ENCODE peak calls at places on chromosome 10, in four cellular contexts. N, K, A and Z are unnamed samples.

GRCh38 chr10:25176421-25176968 is 1.7 kb downstream of the GPR158 start:
- DNase-seq in N (no peak), K (no peak), A (no peak), Z (no peak)

GRCh38 chr10:21496285-21497176 is 29.0 kb downstream of the SKIDA1 start:
- DNase-seq in N (peak), K (peak), A (no peak), Z (peak)

GRCh38 chr10:58773942-58774341 is 261.3 kb downstream of the BICC1 start:
- DNase-seq in N (no peak), K (no peak), A (no peak), Z (no peak)

GRCh38 chr10:46282460-46283216 is 4.2 kb upstream of the ANTXRL start:
- DNase-seq in N (peak), K (peak), A (no peak), Z (peak)

GRCh38 chr10:43573250-43574034 is 974 bp downstream of the ZNF239 start:
- DNase-seq in N (no peak), K (no peak), A (no peak), Z (no peak)

GRCh38 chr10:124236818-124237217 is 143.4 kb upstream of the CHST15 start:
- DNase-seq in N (no peak), K (no peak), A (no peak), Z (no peak)

GRCh38 chr10:89332092-89332633 is 4.4 kb downstream of the IFIT3 start:
- DNase-seq in N (no peak), K (no peak), A (peak), Z (peak)

GRCh38 chr10:82277591-82277990 is 402.6 kb downstream of the NRG3 start:
- DNase-seq in N (no peak), K (no peak), A (no peak), Z (no peak)

GRCh38 chr10:70265032-70265689 is 18.6 kb downstream of the NPFFR1 start:
- DNase-seq in N (peak), K (peak), A (no peak), Z (peak)

GRCh38 chr10:21823617-21824016 is 179.9 kb downstream of the DNAJC1 start:
- DNase-seq in N (no peak), K (no peak), A (no peak), Z (no peak)

GRCh38 chr10:49037187-49037586 is 78.1 kb downstream of the VSTM4 start:
- DNase-seq in N (peak), K (no peak), A (no peak), Z (no peak)

GRCh38 chr10:6928531-6929080 is 348.5 kb upstream of the PRKCQ start:
- DNase-seq in N (no peak), K (no peak), A (no peak), Z (no peak)

GRCh38 chr10:113929522-113929921 is 75.1 kb downstream of the NHLRC2 start:
- DNase-seq in N (no peak), K (no peak), A (no peak), Z (no peak)

GRCh38 chr10:42532996-42533395 is 105.4 kb downstream of the ZNF33B start:
- DNase-seq in N (no peak), K (no peak), A (no peak), Z (no peak)

GRCh38 chr10:131269776-131270460 is 41.6 kb downstream of the TCERG1L start:
- DNase-seq in N (no peak), K (no peak), A (no peak), Z (no peak)

GRCh38 chr10:2207246-2207922 is 470.1 kb upstream of the ADARB2 start:
- DNase-seq in N (peak), K (no peak), A (no peak), Z (no peak)

GRCh38 chr10:47282005-47282656 is 17.9 kb upstream of the GDF10 start:
- DNase-seq in N (no peak), K (peak), A (no peak), Z (no peak)

GRCh38 chr10:131126321-131127121 is 185.0 kb downstream of the TCERG1L start:
- DNase-seq in N (no peak), K (no peak), A (no peak), Z (no peak)

GRCh38 chr10:96401036-96401435 is 42.2 kb upstream of the OPALIN start:
- DNase-seq in N (no peak), K (no peak), A (no peak), Z (no peak)

GRCh38 chr10:70145666-70146488 is 623 bp downstream of the TYSND1 start:
- DNase-seq in N (peak), K (peak), A (no peak), Z (peak)

GRCh38 chr10:91610444-91610843 is 22.4 kb downstream of the PPP1R3C start:
- DNase-seq in N (no peak), K (peak), A (no peak), Z (no peak)

GRCh38 chr10:49417311-49418052 is 21.6 kb upstream of the DRGX start:
- DNase-seq in N (no peak), K (no peak), A (no peak), Z (no peak)

GRCh38 chr10:119806334-119807130 is 66.1 kb downstream of the MCMBP start:
- DNase-seq in N (no peak), K (no peak), A (no peak), Z (no peak)

GRCh38 chr10:624312-624604 is 65.2 kb downstream of the DIP2C start:
- DNase-seq in N (no peak), K (no peak), A (no peak), Z (no peak)

GRCh38 chr10:131207584-131208532 is 103.7 kb downstream of the TCERG1L start:
- DNase-seq in N (no peak), K (peak), A (no peak), Z (no peak)

GRCh38 chr10:131870411-131870810 is 30.4 kb upstream of the PPP2R2D start:
- DNase-seq in N (no peak), K (no peak), A (no peak), Z (no peak)

GRCh38 chr10:120989279-120989678 is 138.1 kb downstream of the WDR11 start:
- DNase-seq in N (no peak), K (no peak), A (no peak), Z (no peak)

GRCh38 chr10:71840177-71840711 is 10.8 kb downstream of the PSAP start:
- DNase-seq in N (no peak), K (peak), A (no peak), Z (no peak)

GRCh38 chr10:61417661-61418060 is 35.5 kb downstream of the TMEM26 start:
- DNase-seq in N (no peak), K (no peak), A (no peak), Z (no peak)

GRCh38 chr10:125156739-125157472 is 3.5 kb downstream of the CTBP2 start:
- DNase-seq in N (no peak), K (peak), A (no peak), Z (no peak)

GRCh38 chr10:13180788-13181187 is 19.4 kb downstream of the MCM10 start:
- DNase-seq in N (no peak), K (no peak), A (peak), Z (no peak)

GRCh38 chr10:94524146-94524545 is 21.4 kb upstream of the HELLS start:
- DNase-seq in N (no peak), K (no peak), A (no peak), Z (no peak)
- TF ChIP-seq BRCA1 in N (no peak), K (no peak), A (no peak), Z (no peak)

DNA sequence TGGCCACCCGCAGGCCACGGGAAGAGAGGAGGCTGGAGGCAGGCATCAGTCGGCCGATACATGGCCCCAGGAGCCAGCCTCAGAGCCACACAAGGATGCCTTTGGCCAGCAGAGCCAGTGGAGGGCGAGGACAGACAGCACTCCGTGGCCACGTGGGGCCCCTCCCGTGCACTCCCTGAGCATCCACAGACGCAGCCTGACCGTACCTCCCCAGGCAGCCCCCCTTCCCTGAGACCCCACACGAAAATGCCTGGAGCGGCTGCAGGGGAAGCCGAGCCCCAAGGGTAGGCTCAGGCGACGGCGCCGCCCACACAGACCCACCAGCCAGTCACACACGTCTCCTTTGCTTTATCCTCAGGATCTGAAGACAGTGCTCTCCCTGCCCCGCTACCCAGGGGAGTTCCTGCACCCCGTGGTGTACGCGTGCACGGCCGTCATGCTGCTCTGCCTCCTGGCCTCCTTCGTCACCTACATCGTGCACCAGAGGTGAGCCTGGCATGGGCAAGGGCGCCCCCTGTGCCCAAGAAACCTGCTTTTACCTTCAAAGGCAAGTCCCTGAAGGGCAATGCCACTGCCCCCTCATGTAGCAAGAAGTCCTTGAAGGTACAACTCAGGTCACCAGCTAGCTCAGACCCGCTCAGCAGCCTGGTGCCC is 9.0 kb downstream of the ADGRA1 start:
- DNase-seq in N (no peak), K (no peak), A (no peak), Z (no peak)
- TF ChIP-seq BRCA1 in N (no peak), K (no peak), A (no peak), Z (no peak)

DNA sequence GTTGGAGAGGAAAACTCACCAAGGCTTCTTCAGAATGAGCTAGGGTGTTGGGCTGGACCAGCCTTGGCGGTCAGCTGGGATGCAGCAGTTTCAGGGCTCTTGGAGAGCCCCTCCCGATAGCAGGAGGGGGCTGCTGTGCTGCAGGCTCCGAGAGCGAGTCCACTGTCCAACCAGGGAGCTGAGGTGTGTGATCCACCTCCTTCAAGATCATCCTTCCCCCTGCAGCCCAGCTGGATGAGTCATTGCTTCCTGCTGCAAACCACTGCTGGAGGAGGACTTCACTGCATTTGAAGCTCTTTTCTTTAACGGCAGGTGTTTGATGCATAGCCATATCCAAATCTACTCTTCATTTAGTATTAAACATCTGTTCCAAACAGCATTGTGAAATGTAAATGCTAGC is 54.2 kb upstream of the EBF3 start:
- DNase-seq in N (no peak), K (no peak), A (no peak), Z (no peak)
- TF ChIP-seq BRCA1 in N (no peak), K (no peak), A (no peak), Z (no peak)

GRCh38 chr10:105185101-105185500 is 544.0 kb downstream of the SORCS3 start:
- DNase-seq in N (no peak), K (no peak), A (no peak), Z (no peak)

GRCh38 chr10:105192146-105192545 is 551.1 kb downstream of the SORCS3 start:
- DNase-seq in N (no peak), K (no peak), A (no peak), Z (no peak)

GRCh38 chr10:105188737-105189463 is 547.8 kb downstream of the SORCS3 start:
- DNase-seq in N (no peak), K (no peak), A (no peak), Z (peak)

GRCh38 chr10:105187243-105187642 is 546.2 kb downstream of the SORCS3 start:
- DNase-seq in N (no peak), K (no peak), A (no peak), Z (no peak)

GRCh38 chr10:105189464-105189800 is 548.3 kb downstream of the SORCS3 start:
- DNase-seq in N (no peak), K (no peak), A (no peak), Z (no peak)
- TF ChIP-seq BRCA1 in N (no peak), K (no peak), A (no peak), Z (no peak)

GRCh38 chr10:77501846-77502251 is 135.8 kb downstream of the KCNMA1 start:
- DNase-seq in N (no peak), K (no peak), A (no peak), Z (no peak)
- TF ChIP-seq BRCA1 in N (no peak), K (no peak), A (no peak), Z (no peak)

GRCh38 chr10:78267070-78267469 is 233.4 kb downstream of the RPS24 start:
- DNase-seq in N (no peak), K (no peak), A (no peak), Z (no peak)
- TF ChIP-seq BRCA1 in N (no peak), K (no peak), A (no peak), Z (no peak)

DNA sequence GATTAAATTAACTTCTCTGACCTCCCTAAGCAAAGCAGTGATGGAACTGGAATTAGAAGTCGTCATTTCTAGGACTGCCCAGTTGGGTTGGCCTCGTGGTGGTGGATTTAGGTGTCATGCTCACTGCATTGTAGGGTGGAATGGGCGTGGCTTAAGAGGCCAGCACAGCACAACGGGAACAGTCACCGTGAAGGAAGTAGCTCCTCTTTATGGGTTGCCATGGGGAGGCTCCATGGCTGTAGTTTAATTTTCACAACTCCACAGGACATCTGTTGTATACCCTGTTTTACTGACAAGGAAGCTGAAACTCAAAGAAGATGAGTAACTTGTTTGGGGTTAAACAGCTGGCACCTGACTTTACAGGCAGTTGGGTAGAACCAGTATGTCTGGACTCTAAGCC is 208.3 kb downstream of the CELF2 start:
- DNase-seq in N (peak), K (no peak), A (no peak), Z (no peak)
- TF ChIP-seq BRCA1 in N (no peak), K (no peak), A (no peak), Z (no peak)

DNA sequence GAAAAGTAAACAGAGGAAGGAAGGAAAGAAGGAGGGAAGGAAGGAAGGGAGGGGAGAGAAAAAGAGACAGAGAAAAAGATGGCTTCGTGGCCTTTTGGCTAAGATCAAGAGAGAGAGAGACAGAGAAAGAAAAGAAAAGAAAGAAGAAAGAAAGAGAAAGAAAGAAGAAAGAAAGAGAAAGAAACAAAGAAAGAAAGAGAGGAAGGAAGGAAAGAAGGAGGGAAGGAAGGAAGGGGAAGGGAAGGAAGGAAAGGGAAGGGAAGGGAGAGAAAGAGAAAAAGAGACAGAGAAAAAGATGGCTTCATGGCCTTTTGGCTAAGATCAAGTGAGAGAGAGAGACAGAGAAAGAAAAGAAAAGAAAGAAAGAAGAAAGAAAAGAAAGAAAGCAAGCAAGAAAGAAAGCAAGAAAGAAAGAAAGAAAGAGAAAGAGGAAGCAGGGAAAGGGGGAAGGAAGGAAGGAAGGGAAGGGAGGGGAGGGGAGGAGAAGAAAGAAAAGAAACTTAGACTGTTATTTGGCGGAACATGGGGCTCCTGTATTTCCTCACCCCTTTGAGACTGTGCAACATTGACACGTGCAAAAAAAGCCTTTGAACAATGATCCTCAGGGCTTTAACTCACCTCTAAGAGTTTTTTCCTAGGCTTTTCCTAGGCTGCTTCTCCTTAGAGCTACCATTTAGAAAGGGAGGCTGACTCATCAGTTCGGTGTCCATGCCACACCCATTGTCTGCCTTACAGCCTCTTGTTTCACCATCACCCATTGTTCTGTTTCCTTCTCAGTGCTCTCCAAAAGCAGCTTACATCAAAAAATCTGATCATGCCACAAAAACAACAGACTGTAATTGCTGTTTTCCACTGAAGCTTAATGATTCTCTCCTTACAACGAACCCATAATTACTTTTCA is 91.2 kb downstream of the PRLHR start:
- DNase-seq in N (peak), K (no peak), A (no peak), Z (no peak)
- TF ChIP-seq BRCA1 in N (no peak), K (no peak), A (no peak), Z (no peak)